ENCODE peak calls at places on chromosomes 13 and 19, in five cellular contexts. One of them, this sample, is unnamed.
A peak's percentile ranks its signal among the peaks of the same experiment; 100 is the strongest.

GRCh38 chr13:36356058-36356457 is 9.9 kb upstream of the SPART start:
- DNase-seq in progenitor cell of endocrine pancreas: peak; percentile 27
- DNase-seq in CD4-positive, alpha-beta T cell: no peak
- DNase-seq in GDM1: no peak
- DNase-seq in activated CD8-positive, alpha-beta T cell treated with anti-CD3 and anti-CD28 coated beads, Interleukin-2, amount 10 ng/mL, durations not matched to agents 7 days and 5 days: no peak
- DNase-seq in this sample: no peak

GRCh38 chr13:39311619-39312018 is 273.4 kb downstream of the NHLRC3 start:
- DNase-seq in progenitor cell of endocrine pancreas: no peak
- DNase-seq in CD4-positive, alpha-beta T cell: no peak
- DNase-seq in GDM1: no peak
- DNase-seq in activated CD8-positive, alpha-beta T cell treated with anti-CD3 and anti-CD28 coated beads, Interleukin-2, amount 10 ng/mL, durations not matched to agents 7 days and 5 days: no peak
- DNase-seq in this sample: no peak

GRCh38 chr13:95117092-95117491 is 184.2 kb downstream of the ABCC4 start:
- DNase-seq in progenitor cell of endocrine pancreas: no peak
- DNase-seq in CD4-positive, alpha-beta T cell: no peak
- DNase-seq in GDM1: no peak
- DNase-seq in activated CD8-positive, alpha-beta T cell treated with anti-CD3 and anti-CD28 coated beads, Interleukin-2, amount 10 ng/mL, durations not matched to agents 7 days and 5 days: no peak
- DNase-seq in this sample: no peak

GRCh38 chr13:101123028-101123427 is 293.3 kb downstream of the NALCN start:
- DNase-seq in progenitor cell of endocrine pancreas: no peak
- DNase-seq in CD4-positive, alpha-beta T cell: no peak
- DNase-seq in GDM1: no peak
- DNase-seq in activated CD8-positive, alpha-beta T cell treated with anti-CD3 and anti-CD28 coated beads, Interleukin-2, amount 10 ng/mL, durations not matched to agents 7 days and 5 days: no peak
- DNase-seq in this sample: no peak

GRCh38 chr13:40345149-40345514 is 321.3 kb downstream of the FOXO1 start:
- DNase-seq in progenitor cell of endocrine pancreas: no peak
- DNase-seq in CD4-positive, alpha-beta T cell: no peak
- DNase-seq in GDM1: no peak
- DNase-seq in activated CD8-positive, alpha-beta T cell treated with anti-CD3 and anti-CD28 coated beads, Interleukin-2, amount 10 ng/mL, durations not matched to agents 7 days and 5 days: no peak
- DNase-seq in this sample: no peak

GRCh38 chr19:18684642-18684993 is 1.1 kb downstream of the CRTC1 start:
- DNase-seq in progenitor cell of endocrine pancreas: no peak
- DNase-seq in CD4-positive, alpha-beta T cell: no peak
- DNase-seq in GDM1: no peak
- DNase-seq in activated CD8-positive, alpha-beta T cell treated with anti-CD3 and anti-CD28 coated beads, Interleukin-2, amount 10 ng/mL, durations not matched to agents 7 days and 5 days: no peak
- DNase-seq in this sample: no peak

GRCh38 chr19:55189424-55189823 is 9.3 kb upstream of the SYT5 start:
- DNase-seq in progenitor cell of endocrine pancreas: no peak
- DNase-seq in CD4-positive, alpha-beta T cell: no peak
- DNase-seq in GDM1: no peak
- DNase-seq in activated CD8-positive, alpha-beta T cell treated with anti-CD3 and anti-CD28 coated beads, Interleukin-2, amount 10 ng/mL, durations not matched to agents 7 days and 5 days: no peak
- DNase-seq in this sample: no peak

GRCh38 chr13:43368003-43368402 is 344.6 kb downstream of the DNAJC15 start:
- DNase-seq in progenitor cell of endocrine pancreas: no peak
- DNase-seq in CD4-positive, alpha-beta T cell: no peak
- DNase-seq in GDM1: no peak
- DNase-seq in activated CD8-positive, alpha-beta T cell treated with anti-CD3 and anti-CD28 coated beads, Interleukin-2, amount 10 ng/mL, durations not matched to agents 7 days and 5 days: no peak
- DNase-seq in this sample: peak; percentile 56

GRCh38 chr19:55341191-55342043 is 1.7 kb downstream of the KMT5C start:
- DNase-seq in progenitor cell of endocrine pancreas: peak; percentile 72
- DNase-seq in CD4-positive, alpha-beta T cell: peak; percentile 30
- DNase-seq in GDM1: peak; percentile 42
- DNase-seq in activated CD8-positive, alpha-beta T cell treated with anti-CD3 and anti-CD28 coated beads, Interleukin-2, amount 10 ng/mL, durations not matched to agents 7 days and 5 days: peak; percentile 74
- DNase-seq in this sample: peak; percentile 63

GRCh38 chr19:6532244-6532999 is 1.6 kb downstream of the TNFSF9 start:
- DNase-seq in progenitor cell of endocrine pancreas: no peak
- DNase-seq in CD4-positive, alpha-beta T cell: no peak
- DNase-seq in GDM1: peak; percentile 19
- DNase-seq in activated CD8-positive, alpha-beta T cell treated with anti-CD3 and anti-CD28 coated beads, Interleukin-2, amount 10 ng/mL, durations not matched to agents 7 days and 5 days: peak; percentile 62
- DNase-seq in this sample: no peak

GRCh38 chr19:44644391-44645016 is 794 bp downstream of the PVR start:
- DNase-seq in progenitor cell of endocrine pancreas: no peak
- DNase-seq in CD4-positive, alpha-beta T cell: no peak
- DNase-seq in GDM1: no peak
- DNase-seq in activated CD8-positive, alpha-beta T cell treated with anti-CD3 and anti-CD28 coated beads, Interleukin-2, amount 10 ng/mL, durations not matched to agents 7 days and 5 days: no peak
- DNase-seq in this sample: peak; percentile 26

GRCh38 chr13:109412232-109412935 is 374.0 kb downstream of the IRS2 start:
- DNase-seq in progenitor cell of endocrine pancreas: peak; percentile 22
- DNase-seq in CD4-positive, alpha-beta T cell: no peak
- DNase-seq in GDM1: no peak
- DNase-seq in activated CD8-positive, alpha-beta T cell treated with anti-CD3 and anti-CD28 coated beads, Interleukin-2, amount 10 ng/mL, durations not matched to agents 7 days and 5 days: no peak
- DNase-seq in this sample: peak; percentile 4

GRCh38 chr13:25862156-25862555 is 189.7 kb downstream of the SHISA2 start:
- DNase-seq in progenitor cell of endocrine pancreas: no peak
- DNase-seq in CD4-positive, alpha-beta T cell: no peak
- DNase-seq in GDM1: no peak
- DNase-seq in activated CD8-positive, alpha-beta T cell treated with anti-CD3 and anti-CD28 coated beads, Interleukin-2, amount 10 ng/mL, durations not matched to agents 7 days and 5 days: no peak
- DNase-seq in this sample: no peak

GRCh38 chr13:27375686-27376326 is 48.6 kb upstream of the GTF3A start:
- DNase-seq in progenitor cell of endocrine pancreas: peak; percentile 63
- DNase-seq in CD4-positive, alpha-beta T cell: peak; percentile 35
- DNase-seq in GDM1: no peak
- DNase-seq in activated CD8-positive, alpha-beta T cell treated with anti-CD3 and anti-CD28 coated beads, Interleukin-2, amount 10 ng/mL, durations not matched to agents 7 days and 5 days: peak; percentile 61
- DNase-seq in this sample: peak; percentile 58

GRCh38 chr13:74206061-74206561 is 71.9 kb upstream of the KLF12 start:
- DNase-seq in progenitor cell of endocrine pancreas: no peak
- DNase-seq in CD4-positive, alpha-beta T cell: no peak
- DNase-seq in GDM1: no peak
- DNase-seq in activated CD8-positive, alpha-beta T cell treated with anti-CD3 and anti-CD28 coated beads, Interleukin-2, amount 10 ng/mL, durations not matched to agents 7 days and 5 days: no peak
- DNase-seq in this sample: no peak

GRCh38 chr19:32268381-32268780 is 77.0 kb upstream of the ZNF507 start:
- DNase-seq in progenitor cell of endocrine pancreas: no peak
- DNase-seq in CD4-positive, alpha-beta T cell: no peak
- DNase-seq in GDM1: no peak
- DNase-seq in activated CD8-positive, alpha-beta T cell treated with anti-CD3 and anti-CD28 coated beads, Interleukin-2, amount 10 ng/mL, durations not matched to agents 7 days and 5 days: no peak
- DNase-seq in this sample: no peak

GRCh38 chr13:65594255-65594654 is 1635.9 kb downstream of the PCDH9 start:
- DNase-seq in progenitor cell of endocrine pancreas: no peak
- DNase-seq in CD4-positive, alpha-beta T cell: no peak
- DNase-seq in GDM1: no peak
- DNase-seq in activated CD8-positive, alpha-beta T cell treated with anti-CD3 and anti-CD28 coated beads, Interleukin-2, amount 10 ng/mL, durations not matched to agents 7 days and 5 days: no peak
- DNase-seq in this sample: no peak

GRCh38 chr13:41137951-41138350 is 5.3 kb upstream of the KBTBD6 start:
- DNase-seq in progenitor cell of endocrine pancreas: no peak
- DNase-seq in CD4-positive, alpha-beta T cell: no peak
- DNase-seq in GDM1: no peak
- DNase-seq in activated CD8-positive, alpha-beta T cell treated with anti-CD3 and anti-CD28 coated beads, Interleukin-2, amount 10 ng/mL, durations not matched to agents 7 days and 5 days: no peak
- DNase-seq in this sample: no peak

GRCh38 chr19:40803857-40804782 is 5.1 kb downstream of the EGLN2 start:
- DNase-seq in progenitor cell of endocrine pancreas: no peak
- DNase-seq in CD4-positive, alpha-beta T cell: peak; percentile 61
- DNase-seq in GDM1: peak; percentile 35
- DNase-seq in activated CD8-positive, alpha-beta T cell treated with anti-CD3 and anti-CD28 coated beads, Interleukin-2, amount 10 ng/mL, durations not matched to agents 7 days and 5 days: peak; percentile 86
- DNase-seq in this sample: peak; percentile 81

This sample was measured in T47D.